ENCODE peak calls at places on chromosomes 7 and 10, in six cellular contexts. O is K562, L is uterus, N is lower lobe of right lung, Z is body of pancreas, U is H9. M is an unnamed sample.

GRCh38 chr7:100475549-100475948 is 3.5 kb downstream of the TSC22D4 start:
- DNase-seq in N (no peak), Z (no peak), U (no peak), O (peak; percentile 79), L (no peak), M (no peak)

GRCh38 chr10:125343118-125343752 is 182.9 kb upstream of the CTBP2 start:
- DNase-seq in O (no peak), N (no peak), Z (peak; percentile 46), U (no peak), L (no peak), M (peak; percentile 40)

GRCh38 chr7:117090820-117091219 is 137.5 kb downstream of the ST7 start:
- DNase-seq in Z (peak; percentile 43), N (no peak), U (no peak), O (no peak), L (no peak), M (no peak)

GRCh38 chr10:28939352-28940157 is 262.2 kb downstream of the BAMBI start:
- DNase-seq in L (peak; percentile 73), Z (peak; percentile 82), O (peak; percentile 40), U (peak; percentile 88), N (peak; percentile 66), M (peak; percentile 95)

GRCh38 chr7:65438593-65438992 is 64.9 kb downstream of the ZNF92 start:
- DNase-seq in Z (no peak), L (peak; percentile 64), N (no peak), U (no peak), O (no peak), M (no peak)

GRCh38 chr10:79316671-79317431 is 30.4 kb upstream of the PPIF start:
- DNase-seq in O (no peak), N (peak; percentile 20), L (no peak), Z (no peak), U (no peak), M (peak; percentile 38)

GRCh38 chr10:51860257-51860656 is 160.9 kb upstream of the CSTF2T start:
- DNase-seq in L (peak; percentile 44), U (no peak), N (no peak), Z (no peak), O (no peak), M (no peak)

GRCh38 chr10:4353059-4353655 is 472.9 kb upstream of the AKR1E2 start:
- DNase-seq in O (no peak), L (no peak), Z (no peak), N (no peak), U (no peak), M (no peak)

GRCh38 chr7:6705959-6706665 is 635 bp downstream of the ZNF12 start:
- DNase-seq in O (peak; percentile 55), U (peak; percentile 35), L (peak; percentile 22), Z (peak; percentile 37), N (peak; percentile 54), M (peak; percentile 41)

GRCh38 chr7:6706666-6707407 is at the start of gene ZNF12:
- DNase-seq in N (peak; percentile 99), Z (peak; percentile 98), U (peak; percentile 97), L (peak; percentile 97), O (peak; percentile 98), M (peak; percentile 99)

GRCh38 chr7:6708304-6708703 is 1.6 kb upstream of the ZNF12 start:
- DNase-seq in Z (no peak), U (no peak), N (no peak), O (no peak), L (no peak), M (no peak)

DNA sequence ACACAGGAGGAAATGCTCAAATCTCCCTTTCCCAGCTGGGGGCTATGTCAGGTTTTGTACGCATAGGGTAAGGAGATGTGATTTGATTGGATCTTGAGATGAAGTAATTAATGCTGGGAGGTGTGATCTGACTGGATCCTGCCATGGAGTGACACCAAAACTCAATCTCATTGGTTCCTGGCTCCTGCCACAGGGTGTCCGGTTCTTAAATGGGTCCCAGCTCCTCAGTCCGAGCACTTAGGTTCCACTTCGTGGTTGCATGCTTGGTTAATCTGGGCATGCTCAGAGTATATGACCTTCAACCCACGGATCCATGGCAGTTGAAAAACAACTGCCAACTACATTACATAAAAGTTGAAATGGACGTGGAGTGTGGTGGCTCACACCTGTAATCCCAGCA is 3.1 kb upstream of the ZNF12 start:
- DNase-seq in U (no peak), L (no peak), O (no peak), Z (no peak), N (no peak), M (peak; percentile 17)
- H3K9me3 ChIP-seq in U (no peaks in the 10 kb centered on the region), L (no peaks in the 10 kb centered on the region), O (peaks cover 8% of the 10 kb centered on the region), Z (no peaks in the 10 kb centered on the region), N (no peaks in the 10 kb centered on the region), M (peaks cover 7% of the 10 kb centered on the region)

GRCh38 chr10:71767420-71768035 is 5.8 kb downstream of the VSIR start:
- DNase-seq in N (peak; percentile 73), L (peak; percentile 62), U (no peak), O (no peak), Z (no peak), M (peak; percentile 69)
- H3K4me1 ChIP-seq in N (peaks cover 100% of the 10 kb centered on the region), L (peaks cover 58% of the 10 kb centered on the region), U (no peaks in the 10 kb centered on the region), O (peaks cover 38% of the 10 kb centered on the region), Z (peaks cover 54% of the 10 kb centered on the region), M (peaks cover 32% of the 10 kb centered on the region)

GRCh38 chr10:44965104-44965503 is 5.5 kb downstream of the RASSF4 start:
- DNase-seq in O (no peak), Z (no peak), L (no peak), U (peak; percentile 26), N (no peak), M (no peak)
- H3K27ac ChIP-seq in O (no peak overlapping the region), Z (peak overlapping the region; percentile 82), L (no peak overlapping the region), U (no peak overlapping the region), N (peak overlapping the region; percentile 86), M (peak overlapping the region; percentile 95)

GRCh38 chr10:56567580-56567979 is 206.5 kb upstream of the ZWINT start:
- DNase-seq in L (no peak), O (no peak), U (no peak), N (no peak), Z (no peak), M (no peak)
- H3K9me3 ChIP-seq in L (no peaks in the 10 kb centered on the region), O (peaks cover 4% of the 10 kb centered on the region), U (peaks cover 16% of the 10 kb centered on the region), N (no peaks in the 10 kb centered on the region), Z (no peaks in the 10 kb centered on the region), M (no peaks in the 10 kb centered on the region)

GRCh38 chr10:69418052-69418752 is 1.5 kb upstream of the TACR2 start:
- DNase-seq in U (no peak), N (no peak), L (no peak), O (no peak), Z (no peak), M (no peak)

GRCh38 chr10:69421611-69422308 is 5.0 kb upstream of the TACR2 start:
- DNase-seq in Z (no peak), N (peak; percentile 90), O (no peak), L (peak; percentile 88), U (no peak), M (no peak)

GRCh38 chr10:69417542-69417941 is 824 bp upstream of the TACR2 start:
- DNase-seq in O (no peak), U (no peak), L (no peak), N (no peak), Z (no peak), M (no peak)

GRCh38 chr10:69419096-69419760 is 2.5 kb upstream of the TACR2 start:
- DNase-seq in N (no peak), O (no peak), L (no peak), Z (no peak), U (no peak), M (no peak)

GRCh38 chr10:69419761-69420126 is 3.0 kb upstream of the TACR2 start:
- DNase-seq in N (no peak), Z (no peak), O (no peak), U (no peak), L (no peak), M (no peak)
- H3K4me1 ChIP-seq in N (peaks cover 15% of the 10 kb centered on the region), Z (no peaks in the 10 kb centered on the region), O (peaks cover 5% of the 10 kb centered on the region), U (no peaks in the 10 kb centered on the region), L (no peaks in the 10 kb centered on the region), M (no peaks in the 10 kb centered on the region)

GRCh38 chr10:62861507-62861906 is 45.3 kb upstream of the EGR2 start:
- DNase-seq in O (no peak), L (no peak), N (no peak), U (no peak), Z (no peak), M (no peak)
- H3K27ac ChIP-seq in O (no peak overlapping the region), L (no peak overlapping the region), N (no peak overlapping the region), U (no peak overlapping the region), Z (no peak overlapping the region), M (no peak overlapping the region)

GRCh38 chr7:159105845-159106614 is 38.6 kb downstream of the VIPR2 start:
- DNase-seq in U (peak; percentile 66), L (no peak), O (no peak), N (no peak), Z (no peak), M (no peak)

GRCh38 chr7:159108491-159108890 is 36.2 kb downstream of the VIPR2 start:
- DNase-seq in O (no peak), Z (no peak), N (peak; percentile 14), L (no peak), U (no peak), M (no peak)

GRCh38 chr7:159112136-159113011 is 32.3 kb downstream of the VIPR2 start:
- DNase-seq in L (peak; percentile 6), O (no peak), U (no peak), Z (peak; percentile 68), N (no peak), M (no peak)

GRCh38 chr7:159107052-159107892 is 37.4 kb downstream of the VIPR2 start:
- DNase-seq in L (no peak), Z (no peak), O (no peak), N (peak; percentile 17), U (no peak), M (peak; percentile 96)

GRCh38 chr7:159109092-159110035 is 35.3 kb downstream of the VIPR2 start:
- DNase-seq in Z (peak; percentile 39), U (no peak), L (peak; percentile 22), O (no peak), N (peak; percentile 42), M (no peak)
- H3K9me3 ChIP-seq in Z (no peaks in the 10 kb centered on the region), U (no peaks in the 10 kb centered on the region), L (no peaks in the 10 kb centered on the region), O (no peaks in the 10 kb centered on the region), N (no peaks in the 10 kb centered on the region), M (no peaks in the 10 kb centered on the region)

DNA sequence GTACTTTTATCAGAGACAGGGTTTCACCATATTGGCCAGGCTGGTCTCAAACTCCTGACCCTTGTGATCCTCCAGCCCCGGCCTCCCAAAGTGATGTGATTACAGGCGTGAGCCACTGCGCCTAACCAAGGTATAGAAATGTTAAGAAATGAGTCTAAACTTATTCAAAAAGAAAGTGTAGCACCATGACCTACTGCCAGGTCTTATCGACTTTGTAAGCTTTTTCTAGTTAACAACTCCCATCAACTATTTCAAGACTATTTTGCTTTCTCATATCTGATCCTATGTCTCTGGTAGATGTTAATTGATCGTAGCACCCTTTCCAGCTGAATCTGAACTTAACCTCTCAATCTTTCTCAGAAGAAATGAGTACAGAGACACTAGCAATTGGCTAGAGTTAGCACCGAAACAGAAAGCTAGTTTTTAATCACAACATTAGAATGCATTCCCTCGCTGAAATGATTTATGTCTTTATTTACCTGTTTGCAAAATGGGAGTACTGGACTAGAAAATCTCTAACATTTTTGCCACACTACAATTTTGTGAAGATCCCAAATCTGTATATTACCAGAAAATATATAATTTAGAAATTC is 114.0 kb upstream of the HGF start:
- DNase-seq in Z (no peak), U (no peak), N (no peak), O (no peak), L (no peak), M (no peak)
- H3K4me1 ChIP-seq in Z (no peaks in the 10 kb centered on the region), U (no peaks in the 10 kb centered on the region), N (peaks cover 5% of the 10 kb centered on the region), O (no peaks in the 10 kb centered on the region), L (no peaks in the 10 kb centered on the region), M (peaks cover 34% of the 10 kb centered on the region)